ENCODE peak calls at places on chromosome 2, in six cellular contexts. L is stomach, S is K562, M is endothelial cell of umbilical vein, B is HCT116, F is upper lobe of left lung. G is an unnamed sample.
A peak's percentile ranks its signal among the peaks of the same experiment; 100 is the strongest.

GRCh38 chr2:169478339-169478738 is 955 bp upstream of the BBS5 start:
- DNase-seq in L (no peak), S (no peak), M (peak; percentile 80), B (no peak), F (no peak), G (no peak)

GRCh38 chr2:160581035-160581434 is 87.4 kb upstream of the RBMS1 start:
- DNase-seq in L (no peak), S (no peak), M (no peak), B (no peak), F (no peak), G (no peak)

GRCh38 chr2:19860022-19860421 is 41.8 kb downstream of the TTC32 start:
- DNase-seq in L (no peak), S (no peak), M (no peak), B (no peak), F (no peak), G (no peak)

GRCh38 chr2:222174450-222174849 is 124.3 kb downstream of the PAX3 start:
- DNase-seq in L (no peak), S (no peak), M (no peak), B (no peak), F (no peak), G (no peak)

GRCh38 chr2:46001741-46002506 is 295.3 kb upstream of the EPAS1 start:
- DNase-seq in L (no peak), S (no peak), M (no peak), B (no peak), F (no peak), G (no peak)

GRCh38 chr2:235928751-235929370 is 239.3 kb downstream of the GBX2 start:
- DNase-seq in L (no peak), S (no peak), M (no peak), B (no peak), F (no peak), G (no peak)

GRCh38 chr2:221283896-221284295 is 288.2 kb downstream of the EPHA4 start:
- DNase-seq in L (no peak), S (no peak), M (no peak), B (no peak), F (no peak), G (no peak)

GRCh38 chr2:95277246-95277906 is 3.1 kb downstream of the PROM2 start:
- DNase-seq in L (peak; percentile 79), S (peak; percentile 72), M (no peak), B (peak; percentile 23), F (peak; percentile 59), G (peak; percentile 65)

GRCh38 chr2:185132501-185133041 is 534.2 kb downstream of the ZNF804A start:
- DNase-seq in L (no peak), S (no peak), M (no peak), B (no peak), F (no peak), G (peak; percentile 45)

GRCh38 chr2:19982268-19982667 is 7.6 kb downstream of the WDR35 start:
- DNase-seq in L (no peak), S (no peak), M (peak; percentile 27), B (no peak), F (no peak), G (no peak)

GRCh38 chr2:137049518-137049917 is 284.2 kb downstream of the THSD7B start:
- DNase-seq in L (no peak), S (no peak), M (no peak), B (no peak), F (no peak), G (no peak)

GRCh38 chr2:64777841-64778240 is 124.1 kb upstream of the SERTAD2 start:
- DNase-seq in L (no peak), S (no peak), M (no peak), B (no peak), F (no peak), G (no peak)

GRCh38 chr2:31430439-31431165 is 16.1 kb upstream of the XDH start:
- DNase-seq in L (no peak), S (no peak), M (no peak), B (no peak), F (no peak), G (no peak)

GRCh38 chr2:27916293-27917015 is 25.9 kb downstream of the BABAM2 start:
- DNase-seq in L (no peak), S (no peak), M (no peak), B (no peak), F (peak; percentile 31), G (no peak)

GRCh38 chr2:127651987-127652550 is 6.1 kb downstream of the GPR17 start:
- DNase-seq in L (no peak), S (no peak), M (no peak), B (no peak), F (no peak), G (no peak)

GRCh38 chr2:195280024-195280423 is 377.0 kb upstream of the SLC39A10 start:
- DNase-seq in L (no peak), S (no peak), M (no peak), B (no peak), F (no peak), G (no peak)

GRCh38 chr2:223218587-223219178 is 166.7 kb downstream of the KCNE4 start:
- DNase-seq in L (no peak), S (no peak), M (no peak), B (no peak), F (no peak), G (no peak)

GRCh38 chr2:223226264-223226663 is 174.3 kb downstream of the KCNE4 start:
- DNase-seq in L (no peak), S (no peak), M (no peak), B (no peak), F (no peak), G (no peak)

GRCh38 chr2:223219872-223220621 is 168.1 kb downstream of the KCNE4 start:
- DNase-seq in L (no peak), S (no peak), M (no peak), B (no peak), F (no peak), G (no peak)

GRCh38 chr2:223221120-223221859 is 169.3 kb downstream of the KCNE4 start:
- DNase-seq in L (no peak), S (no peak), M (no peak), B (no peak), F (no peak), G (no peak)

GRCh38 chr2:223222397-223222796 is 170.4 kb downstream of the KCNE4 start:
- DNase-seq in L (no peak), S (no peak), M (peak; percentile 88), B (no peak), F (no peak), G (no peak)
- H3K4me3 ChIP-seq in L (no peak overlapping the region), S (no peak overlapping the region), M (no peak overlapping the region), B (no peak overlapping the region), F (no peak overlapping the region), G (no peak overlapping the region)

GRCh38 chr2:9753665-9754531 is 89.4 kb upstream of the TAF1B start:
- DNase-seq in L (peak; percentile 70), S (peak; percentile 74), M (no peak), B (no peak), F (peak; percentile 52), G (no peak)
- TF ChIP-seq POLR2AphosphoS5 in L (peak; percentile 50), S (no peak), M (no peak), B (peak; percentile 57), F (no peak), G (no peak)

GRCh38 chr2:25314514-25315315 is 27.0 kb downstream of the DNMT3A start:
- DNase-seq in L (peak; percentile 68), S (peak; percentile 33), M (peak; percentile 53), B (no peak), F (peak; percentile 66), G (no peak)

GRCh38 chr2:25313711-25314513 is 27.8 kb downstream of the DNMT3A start:
- DNase-seq in L (no peak), S (no peak), M (no peak), B (no peak), F (no peak), G (no peak)

GRCh38 chr2:25310965-25311865 is 30.5 kb downstream of the DNMT3A start:
- DNase-seq in L (peak; percentile 85), S (peak; percentile 47), M (no peak), B (peak; percentile 19), F (peak; percentile 50), G (peak; percentile 78)

GRCh38 chr2:25311866-25312575 is 29.7 kb downstream of the DNMT3A start:
- DNase-seq in L (peak; percentile 80), S (peak; percentile 49), M (no peak), B (no peak), F (no peak), G (no peak)

GRCh38 chr2:25312958-25313710 is 28.6 kb downstream of the DNMT3A start:
- DNase-seq in L (no peak), S (peak; percentile 44), M (no peak), B (no peak), F (no peak), G (no peak)
- TF ChIP-seq CTCF in L (no peak), S (no peak), M (no peak), B (no peak), F (no peak), G (no peak)

DNA sequence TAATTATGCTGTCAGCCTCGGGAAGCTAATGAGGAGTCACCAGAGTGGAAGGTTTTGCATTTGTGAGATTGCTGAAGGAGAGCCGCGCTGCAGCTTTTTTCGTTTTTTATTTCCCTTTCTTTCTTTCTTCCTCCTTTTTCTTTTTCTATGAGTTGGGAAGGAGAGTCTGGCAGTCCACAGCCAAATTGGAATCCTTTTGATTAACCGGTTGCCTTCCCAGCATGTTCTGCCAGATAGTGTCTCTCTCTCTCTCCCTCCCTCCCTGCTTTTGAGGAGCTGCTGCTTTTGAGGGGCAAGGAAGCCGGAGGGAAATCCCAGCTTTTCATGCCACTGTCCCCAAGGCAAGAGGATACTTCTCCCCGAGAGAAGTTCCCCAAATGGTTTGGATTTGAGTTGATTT is 82.1 kb downstream of the CDK15 start:
- DNase-seq in L (no peak), S (no peak), M (peak; percentile 14), B (no peak), F (no peak), G (no peak)
- H3K4me3 ChIP-seq in L (peak overlapping the region; percentile 5), S (no peak overlapping the region), M (no peak overlapping the region), B (no peak overlapping the region), F (peak overlapping the region; percentile 7), G (peak overlapping the region; percentile 38)